ENCODE peak calls at places on chromosomes 2 and 18, in eight cellular contexts. U is AG09319; N is endothelial cell; Z is neural crest cell; V is immature natural killer cell; A is COR-L47; T is activated CD4-positive, alpha-beta T cell treated with anti-CD3 and anti-CD28 coated beads, Interleukin-2, amount 50 U/mL, for 1 hour; K is CD4-positive, alpha-beta T cell. E is an unnamed sample.

GRCh38 chr18:50030146-50030545 is 164.8 kb downstream of the MYO5B start:
- DNase-seq in Z (no peak), T (no peak), U (no peak), A (no peak), N (no peak), V (no peak), K (no peak), E (no peak)

GRCh38 chr2:183292028-183292427 is 167.8 kb downstream of the NUP35 start:
- DNase-seq in U (no peak), A (no peak), N (peak), Z (no peak), K (no peak), V (no peak), T (no peak), E (peak)

GRCh38 chr18:56068030-56068671 is 480.2 kb upstream of the TCF4 start:
- DNase-seq in N (no peak), K (no peak), Z (no peak), V (no peak), U (no peak), A (peak), T (no peak), E (peak)

GRCh38 chr2:205683179-205683978 is 1.1 kb downstream of the NRP2 start:
- DNase-seq in N (no peak), A (no peak), V (no peak), K (no peak), Z (no peak), U (peak), T (no peak), E (no peak)

GRCh38 chr2:84846041-84846663 is 34.7 kb downstream of the TRABD2A start:
- DNase-seq in Z (no peak), K (no peak), A (no peak), U (peak), T (no peak), N (no peak), V (peak), E (no peak)

GRCh38 chr2:33292981-33293586 is 183.4 kb upstream of the RASGRP3 start:
- DNase-seq in V (no peak), Z (no peak), K (no peak), A (peak), N (no peak), U (no peak), T (no peak), E (no peak)

GRCh38 chr2:45674035-45674791 is 22.7 kb downstream of the PRKCE start:
- DNase-seq in Z (no peak), U (no peak), K (no peak), N (no peak), V (no peak), T (no peak), A (no peak), E (peak)

GRCh38 chr2:128436498-128437180 is 118.0 kb upstream of the HS6ST1 start:
- DNase-seq in A (no peak), N (no peak), K (no peak), U (no peak), Z (no peak), V (no peak), T (no peak), E (no peak)

GRCh38 chr2:8676191-8676914 is 5.5 kb upstream of the ID2 start:
- DNase-seq in V (no peak), N (peak), U (peak), A (no peak), T (no peak), Z (no peak), K (no peak), E (peak)

GRCh38 chr18:52348209-52348608 is 8.2 kb downstream of the DCC start:
- DNase-seq in A (no peak), N (no peak), T (no peak), V (no peak), Z (no peak), K (no peak), U (no peak), E (no peak)

GRCh38 chr18:51666717-51667320 is 469.3 kb upstream of the MEX3C start:
- DNase-seq in Z (no peak), T (no peak), K (no peak), V (no peak), U (no peak), N (no peak), A (peak), E (no peak)

GRCh38 chr2:232354069-232354468 is 24.5 kb upstream of the ALPP start:
- DNase-seq in U (no peak), N (no peak), Z (no peak), A (no peak), V (no peak), T (no peak), K (no peak), E (no peak)

GRCh38 chr2:140344842-140345241 is 1564.7 kb upstream of the NXPH2 start:
- DNase-seq in N (no peak), U (no peak), K (no peak), Z (no peak), V (no peak), A (no peak), T (no peak), E (peak)

GRCh38 chr2:232543928-232544631 is 4.6 kb downstream of the CHRNG start:
- DNase-seq in U (no peak), K (no peak), N (no peak), Z (no peak), V (no peak), A (no peak), T (no peak), E (no peak)

GRCh38 chr2:109499549-109499948 is 114.2 kb downstream of the SEPTIN10 start:
- DNase-seq in Z (no peak), K (no peak), T (no peak), V (no peak), N (no peak), U (no peak), A (no peak), E (no peak)

GRCh38 chr18:21996261-21996892 is 173.0 kb upstream of the GATA6 start:
- DNase-seq in T (no peak), K (no peak), U (no peak), A (no peak), V (no peak), Z (no peak), N (no peak), E (no peak)

GRCh38 chr2:130829020-130829419 is 7.7 kb upstream of the ARHGEF4 start:
- DNase-seq in U (no peak), N (no peak), V (no peak), A (no peak), T (no peak), K (no peak), Z (no peak), E (peak)

GRCh38 chr18:70415823-70416488 is 127.1 kb downstream of the SOCS6 start:
- DNase-seq in T (no peak), A (no peak), U (no peak), K (no peak), V (no peak), Z (no peak), N (no peak), E (no peak)

GRCh38 chr2:218295029-218295428 is 2.7 kb upstream of the TMBIM1 start:
- DNase-seq in A (no peak), Z (no peak), K (no peak), N (no peak), U (no peak), T (no peak), V (no peak), E (peak)

GRCh38 chr18:61901334-61901986 is 8.7 kb upstream of the RNF152 start:
- DNase-seq in U (no peak), V (peak), T (peak), Z (peak), N (peak), A (peak), K (peak), E (peak)

GRCh38 chr2:176612736-176613135 is 343.5 kb downstream of the MTX2 start:
- DNase-seq in U (no peak), N (no peak), V (no peak), T (no peak), Z (no peak), A (no peak), K (no peak), E (peak)

GRCh38 chr2:196166876-196167275 is 4.5 kb downstream of the STK17B start:
- DNase-seq in K (no peak), U (no peak), N (no peak), A (no peak), V (peak), Z (no peak), T (no peak), E (peak)

GRCh38 chr18:70289351-70290330 is 796 bp downstream of the SOCS6 start:
- DNase-seq in Z (peak), N (peak), V (peak), K (no peak), U (no peak), A (peak), T (no peak), E (no peak)

GRCh38 chr2:176128172-176129012 is 1.1 kb upstream of the HOXD8 start:
- DNase-seq in V (no peak), N (peak), K (no peak), U (no peak), A (no peak), Z (no peak), T (no peak), E (no peak)

GRCh38 chr2:27973592-27973991 is 83.1 kb downstream of the BABAM2 start:
- DNase-seq in T (no peak), K (no peak), V (no peak), Z (no peak), N (no peak), U (no peak), A (no peak), E (peak)

GRCh38 chr2:199861116-199861774 is 10.3 kb upstream of the FTCDNL1 start:
- DNase-seq in K (no peak), N (no peak), Z (no peak), A (peak), V (no peak), T (no peak), U (no peak), E (no peak)

GRCh38 chr2:19738707-19739106 is 163.1 kb downstream of the TTC32 start:
- DNase-seq in V (no peak), U (peak), T (no peak), K (no peak), A (no peak), Z (no peak), N (no peak), E (no peak)

GRCh38 chr18:45974088-45974536 is 7.0 kb upstream of the EPG5 start:
- DNase-seq in N (peak), Z (peak), A (peak), U (peak), K (peak), V (peak), T (peak), E (peak)